ENCODE peak calls at places on chromosome 3, in four cellular contexts. Z is Calu3, O is NCI-H524, V is occipital lobe. J is an unnamed sample.

GRCh38 chr3:81910244-81910852 is 148.9 kb upstream of the GBE1 start:
- DNase-seq in Z (peak; percentile 32), O (peak; percentile 4), V (no peak), J (peak; percentile 11)

GRCh38 chr3:45987368-45988099 is 8.1 kb downstream of the FYCO1 start:
- DNase-seq in Z (no peak), O (no peak), V (peak; percentile 13), J (peak; percentile 1)

GRCh38 chr3:21331321-21331720 is 419.7 kb downstream of the ZNF385D start:
- DNase-seq in Z (no peak), O (no peak), V (no peak), J (no peak)

GRCh38 chr3:196336319-196337145 is 1.7 kb downstream of the TM4SF19 start:
- DNase-seq in Z (no peak), O (no peak), V (no peak), J (peak; percentile 21)

GRCh38 chr3:52210550-52211046 is 12.6 kb downstream of the ALAS1 start:
- DNase-seq in Z (no peak), O (no peak), V (no peak), J (no peak)

GRCh38 chr3:98259707-98260106 is 4.3 kb upstream of the OR5H6 start:
- DNase-seq in Z (peak; percentile 28), O (no peak), V (no peak), J (peak; percentile 19)

GRCh38 chr3:47892284-47892683 is 89.3 kb downstream of the DHX30 start:
- DNase-seq in Z (no peak), O (no peak), V (peak; percentile 52), J (no peak)

GRCh38 chr3:38455639-38456430 is 2.1 kb downstream of the ACVR2B start:
- DNase-seq in Z (no peak), O (no peak), V (no peak), J (no peak)

GRCh38 chr3:127210654-127210943 is 17.7 kb downstream of the PRR23E start:
- DNase-seq in Z (no peak), O (no peak), V (no peak), J (no peak)

GRCh38 chr3:191316876-191317603 is 12.2 kb upstream of the CCDC50 start:
- DNase-seq in Z (no peak), O (no peak), V (no peak), J (no peak)

GRCh38 chr3:33848624-33849347 is 50.4 kb downstream of the PDCD6IP start:
- DNase-seq in Z (no peak), O (no peak), V (no peak), J (no peak)

GRCh38 chr3:12966847-12967750 is 106.1 kb downstream of the IQSEC1 start:
- DNase-seq in Z (no peak), O (no peak), V (no peak), J (no peak)

GRCh38 chr3:42412526-42413155 is 2.2 kb upstream of the LYZL4 start:
- DNase-seq in Z (no peak), O (peak; percentile 52), V (no peak), J (peak; percentile 72)

GRCh38 chr3:179967622-179968021 is 69.1 kb downstream of the PEX5L start:
- DNase-seq in Z (no peak), O (no peak), V (no peak), J (no peak)

GRCh38 chr3:111227216-111227615 is 155.6 kb downstream of the NECTIN3 start:
- DNase-seq in Z (no peak), O (no peak), V (no peak), J (no peak)

GRCh38 chr3:195095704-195096036 is 175.3 kb downstream of the XXYLT1 start:
- DNase-seq in Z (no peak), O (no peak), V (no peak), J (no peak)

GRCh38 chr3:98733055-98733777 is 29.9 kb upstream of the ST3GAL6 start:
- DNase-seq in Z (peak; percentile 35), O (peak; percentile 47), V (peak; percentile 41), J (peak; percentile 35)

GRCh38 chr3:69433016-69433937 is 47.4 kb upstream of the FRMD4B start:
- DNase-seq in Z (peak; percentile 45), O (peak; percentile 46), V (no peak), J (peak; percentile 7)

GRCh38 chr3:119318871-119319270 is 24.7 kb downstream of the ARHGAP31 start:
- DNase-seq in Z (no peak), O (no peak), V (no peak), J (peak; percentile 38)

GRCh38 chr3:155535098-155535497 is 209.8 kb downstream of the PLCH1 start:
- DNase-seq in Z (no peak), O (no peak), V (no peak), J (no peak)

GRCh38 chr3:185659942-185660921 is 74.1 kb downstream of the SENP2 start:
- DNase-seq in Z (peak; percentile 86), O (peak; percentile 70), V (peak; percentile 76), J (peak; percentile 73)

GRCh38 chr3:145557405-145557804 is 603.6 kb downstream of the PLOD2 start:
- DNase-seq in Z (no peak), O (peak; percentile 86), V (no peak), J (peak; percentile 83)

GRCh38 chr3:126348308-126348920 is 8.8 kb downstream of the KLF15 start:
- DNase-seq in Z (no peak), O (no peak), V (no peak), J (no peak)

GRCh38 chr3:48891606-48892005 is 7.1 kb downstream of the SLC25A20 start:
- DNase-seq in Z (no peak), O (no peak), V (no peak), J (no peak)

GRCh38 chr3:53166781-53167291 is 5.8 kb downstream of the PRKCD start:
- DNase-seq in Z (no peak), O (no peak), V (no peak), J (no peak)

GRCh38 chr3:152104847-152105415 is 163.8 kb upstream of the MBNL1 start:
- DNase-seq in Z (no peak), O (no peak), V (no peak), J (no peak)

GRCh38 chr3:194632983-194633348 is 253 bp downstream of the TMEM44 start:
- DNase-seq in Z (no peak), O (peak; percentile 45), V (no peak), J (peak; percentile 63)

GRCh38 chr3:31522152-31522551 is 10.6 kb upstream of the STT3B start:
- DNase-seq in Z (no peak), O (no peak), V (no peak), J (no peak)

GRCh38 chr3:123880998-123881561 is 3.1 kb downstream of the MYLK start:
- DNase-seq in Z (peak; percentile 42), O (no peak), V (no peak), J (peak; percentile 61)

GRCh38 chr3:101925564-101925963 is 76.2 kb downstream of the NFKBIZ start:
- DNase-seq in Z (no peak), O (no peak), V (no peak), J (no peak)

GRCh38 chr3:129277829-129278271 is 820 bp upstream of the HMCES start:
- DNase-seq in Z (peak; percentile 16), O (no peak), V (no peak), J (peak; percentile 57)

GRCh38 chr3:116614795-116615362 is 94.7 kb upstream of the TUSC7 start:
- DNase-seq in Z (no peak), O (peak; percentile 36), V (no peak), J (peak; percentile 47)

GRCh38 chr3:49006591-49007067 is 562 bp upstream of the WDR6 start:
- DNase-seq in Z (no peak), O (no peak), V (no peak), J (no peak)

GRCh38 chr3:161854232-161854771 is 357.7 kb downstream of the OTOL1 start:
- DNase-seq in Z (peak; percentile 64), O (no peak), V (no peak), J (peak; percentile 2)

GRCh38 chr3:137222736-137223135 is 265.0 kb downstream of the IL20RB start:
- DNase-seq in Z (no peak), O (no peak), V (no peak), J (peak; percentile 52)

GRCh38 chr3:158845748-158846350 is 44.0 kb downstream of the MFSD1 start:
- DNase-seq in Z (peak; percentile 65), O (no peak), V (no peak), J (peak; percentile 67)

J was measured in NCI-H2171 treated with DMSO at 0.1 percent for 48 hours.